ENCODE peak calls at places on chromosomes 2 and 18, in seven cellular contexts. O, S, C, P, Z, I and T are unnamed samples.

GRCh38 chr2:61493523-61493942 is 22.6 kb upstream of the USP34 start:
- DNase-seq in O (no peak), S (peak), C (no peak), P (no peak), Z (peak), I (no peak), T (peak)

GRCh38 chr2:3470166-3470651 is 49.1 kb downstream of the ADI1 start:
- DNase-seq in O (peak), S (no peak), C (no peak), P (no peak), Z (peak), I (no peak), T (peak)

GRCh38 chr2:156593011-156593921 is 157.1 kb downstream of the GPD2 start:
- DNase-seq in O (no peak), S (no peak), C (no peak), P (no peak), Z (no peak), I (no peak), T (no peak)

GRCh38 chr2:157874997-157875719 is 972 bp downstream of the ACVR1 start:
- DNase-seq in O (no peak), S (peak), C (peak), P (peak), Z (peak), I (no peak), T (peak)

GRCh38 chr2:191226196-191226595 is 19.0 kb upstream of the MYO1B start:
- DNase-seq in O (no peak), S (no peak), C (no peak), P (no peak), Z (peak), I (no peak), T (peak)

GRCh38 chr18:490024-490366 is 10.5 kb downstream of the COLEC12 start:
- DNase-seq in O (no peak), S (no peak), C (no peak), P (no peak), Z (no peak), I (no peak), T (no peak)

GRCh38 chr18:49015886-49016647 is 65.3 kb upstream of the SMAD7 start:
- DNase-seq in O (no peak), S (peak), C (no peak), P (no peak), Z (no peak), I (no peak), T (no peak)

GRCh38 chr2:236065756-236066155 is 102.4 kb downstream of the GBX2 start:
- DNase-seq in O (no peak), S (no peak), C (no peak), P (no peak), Z (no peak), I (no peak), T (no peak)

GRCh38 chr2:65072181-65072970 is 16.2 kb downstream of the CEP68 start:
- DNase-seq in O (no peak), S (no peak), C (no peak), P (no peak), Z (no peak), I (no peak), T (no peak)

GRCh38 chr2:26086155-26086634 is 52.3 kb downstream of the RAB10 start:
- DNase-seq in O (no peak), S (no peak), C (no peak), P (no peak), Z (peak), I (no peak), T (peak)

GRCh38 chr2:160287476-160287875 is 87.4 kb upstream of the ITGB6 start:
- DNase-seq in O (no peak), S (no peak), C (no peak), P (no peak), Z (no peak), I (no peak), T (no peak)

GRCh38 chr2:100482741-100483140 is 12.5 kb downstream of the NMS start:
- DNase-seq in O (no peak), S (peak), C (no peak), P (no peak), Z (no peak), I (no peak), T (peak)

GRCh38 chr2:16203691-16204090 is 263.3 kb downstream of the MYCN start:
- DNase-seq in O (no peak), S (no peak), C (no peak), P (no peak), Z (no peak), I (no peak), T (no peak)

GRCh38 chr2:128796321-128796720 is 477.7 kb upstream of the HS6ST1 start:
- DNase-seq in O (no peak), S (no peak), C (no peak), P (no peak), Z (no peak), I (no peak), T (no peak)

GRCh38 chr18:7749001-7749391 is 181.9 kb downstream of the PTPRM start:
- DNase-seq in O (no peak), S (no peak), C (no peak), P (no peak), Z (no peak), I (no peak), T (no peak)